ENCODE peak calls at places on chromosome 3, in ten cellular contexts. X is tibial artery, R is A549, I is WERI-Rb-1, N is GM12865, Q is BJ, M is K562, G is H9, F is pancreas, P is colonic mucosa. U is an unnamed sample.

GRCh38 chr3:156371683-156372082 is 183.2 kb downstream of the SSR3 start:
- DNase-seq in X (no peak), R (no peak), I (no peak), N (no peak), Q (no peak), M (no peak), G (no peak), F (no peak), P (no peak), U (no peak)

GRCh38 chr3:45480218-45480617 is 91.8 kb downstream of the LARS2 start:
- DNase-seq in X (no peak), R (no peak), I (no peak), N (no peak), Q (no peak), M (no peak), G (no peak), F (no peak), P (peak), U (no peak)

GRCh38 chr3:14391033-14391432 is 11.4 kb upstream of the SLC6A6 start:
- DNase-seq in X (peak), R (peak), I (no peak), N (no peak), Q (peak), M (peak), G (no peak), F (no peak), P (no peak), U (no peak)

GRCh38 chr3:8996681-8997121 is 33.4 kb upstream of the RAD18 start:
- DNase-seq in X (peak), R (no peak), I (no peak), N (no peak), Q (peak), M (no peak), G (peak), F (peak), P (no peak), U (peak)

GRCh38 chr3:57966823-57967222 is 41.4 kb upstream of the FLNB start:
- DNase-seq in X (no peak), R (no peak), I (no peak), N (no peak), Q (no peak), M (no peak), G (no peak), F (no peak), P (no peak), U (no peak)

GRCh38 chr3:52428151-52429005 is 16.5 kb downstream of the SEMA3G start:
- DNase-seq in X (peak), R (peak), I (peak), N (peak), Q (peak), M (peak), G (peak), F (peak), P (peak), U (peak)

GRCh38 chr3:76824658-76825310 is 215.1 kb upstream of the ROBO2 start:
- DNase-seq in X (no peak), R (no peak), I (no peak), N (no peak), Q (no peak), M (no peak), G (no peak), F (no peak), P (no peak), U (no peak)

GRCh38 chr3:123818324-123818920 is 65.7 kb downstream of the MYLK start:
- DNase-seq in X (no peak), R (no peak), I (no peak), N (no peak), Q (no peak), M (no peak), G (no peak), F (no peak), P (no peak), U (no peak)

GRCh38 chr3:16485024-16485992 is 28.2 kb downstream of the RFTN1 start:
- DNase-seq in X (no peak), R (no peak), I (no peak), N (no peak), Q (no peak), M (no peak), G (no peak), F (no peak), P (no peak), U (no peak)

GRCh38 chr3:132785292-132785691 is 63.1 kb upstream of the NPHP3 start:
- DNase-seq in X (no peak), R (no peak), I (no peak), N (no peak), Q (peak), M (no peak), G (no peak), F (no peak), P (no peak), U (no peak)

GRCh38 chr3:99577160-99577559 is 61.2 kb upstream of the COL8A1 start:
- DNase-seq in X (no peak), R (no peak), I (no peak), N (no peak), Q (no peak), M (no peak), G (no peak), F (no peak), P (no peak), U (no peak)

GRCh38 chr3:32077260-32078084 is 28.9 kb upstream of the GPD1L start:
- DNase-seq in X (no peak), R (no peak), I (no peak), N (no peak), Q (no peak), M (peak), G (no peak), F (no peak), P (peak), U (no peak)

GRCh38 chr3:37765591-37766219 is 96.0 kb upstream of the CTDSPL start:
- DNase-seq in X (peak), R (no peak), I (no peak), N (no peak), Q (no peak), M (peak), G (no peak), F (peak), P (no peak), U (no peak)

GRCh38 chr3:43867673-43868072 is 176.9 kb downstream of the ABHD5 start:
- DNase-seq in X (no peak), R (peak), I (no peak), N (no peak), Q (peak), M (no peak), G (peak), F (no peak), P (no peak), U (no peak)

GRCh38 chr3:24952388-24952787 is 457.7 kb upstream of the THRB start:
- DNase-seq in X (no peak), R (no peak), I (no peak), N (no peak), Q (no peak), M (no peak), G (peak), F (no peak), P (no peak), U (no peak)

GRCh38 chr3:8848696-8849131 is 79.3 kb upstream of the OXTR start:
- DNase-seq in X (no peak), R (no peak), I (no peak), N (no peak), Q (no peak), M (no peak), G (no peak), F (no peak), P (no peak), U (no peak)

GRCh38 chr3:54146383-54147239 is 24.3 kb downstream of the CACNA2D3 start:
- DNase-seq in X (no peak), R (peak), I (peak), N (peak), Q (no peak), M (peak), G (peak), F (peak), P (peak), U (peak)

GRCh38 chr3:8153778-8154177 is 347.8 kb upstream of the LMCD1 start:
- DNase-seq in X (no peak), R (no peak), I (no peak), N (no peak), Q (no peak), M (no peak), G (no peak), F (no peak), P (no peak), U (no peak)

GRCh38 chr3:119290613-119291012 is 3.6 kb upstream of the ARHGAP31 start:
- DNase-seq in X (no peak), R (no peak), I (no peak), N (no peak), Q (no peak), M (no peak), G (no peak), F (no peak), P (no peak), U (no peak)

GRCh38 chr3:157532529-157533297 is 29.5 kb upstream of the VEPH1 start:
- DNase-seq in X (no peak), R (peak), I (peak), N (peak), Q (peak), M (peak), G (peak), F (peak), P (peak), U (peak)

GRCh38 chr3:129313415-129313982 is 34.8 kb downstream of the HMCES start:
- DNase-seq in X (peak), R (no peak), I (peak), N (peak), Q (no peak), M (no peak), G (no peak), F (peak), P (no peak), U (no peak)

GRCh38 chr3:129315386-129315991 is 36.8 kb downstream of the HMCES start:
- DNase-seq in X (peak), R (peak), I (peak), N (peak), Q (no peak), M (no peak), G (no peak), F (peak), P (peak), U (no peak)

GRCh38 chr3:129316121-129317013 is 37.7 kb downstream of the HMCES start:
- DNase-seq in X (peak), R (peak), I (peak), N (peak), Q (no peak), M (peak), G (peak), F (peak), P (peak), U (peak)

GRCh38 chr3:129313983-129314756 is 35.5 kb downstream of the HMCES start:
- DNase-seq in X (peak), R (peak), I (peak), N (no peak), Q (no peak), M (no peak), G (peak), F (peak), P (no peak), U (no peak)

GRCh38 chr3:129314757-129315385 is 36.2 kb downstream of the HMCES start:
- DNase-seq in X (peak), R (peak), I (peak), N (peak), Q (peak), M (peak), G (peak), F (peak), P (peak), U (peak)
- TF ChIP-seq CTCF in X (no peak), R (no peak), I (peak), N (no peak), Q (peak), M (peak), G (peak), F (no peak), P (no peak), U (no peak)

GRCh38 chr3:40930131-40930538 is 269.2 kb upstream of the CTNNB1 start:
- DNase-seq in X (no peak), R (no peak), I (peak), N (peak), Q (no peak), M (no peak), G (no peak), F (peak), P (no peak), U (no peak)
- TF ChIP-seq CTCF in X (no peak), R (no peak), I (peak), N (no peak), Q (no peak), M (peak), G (peak), F (no peak), P (no peak), U (no peak)

DNA sequence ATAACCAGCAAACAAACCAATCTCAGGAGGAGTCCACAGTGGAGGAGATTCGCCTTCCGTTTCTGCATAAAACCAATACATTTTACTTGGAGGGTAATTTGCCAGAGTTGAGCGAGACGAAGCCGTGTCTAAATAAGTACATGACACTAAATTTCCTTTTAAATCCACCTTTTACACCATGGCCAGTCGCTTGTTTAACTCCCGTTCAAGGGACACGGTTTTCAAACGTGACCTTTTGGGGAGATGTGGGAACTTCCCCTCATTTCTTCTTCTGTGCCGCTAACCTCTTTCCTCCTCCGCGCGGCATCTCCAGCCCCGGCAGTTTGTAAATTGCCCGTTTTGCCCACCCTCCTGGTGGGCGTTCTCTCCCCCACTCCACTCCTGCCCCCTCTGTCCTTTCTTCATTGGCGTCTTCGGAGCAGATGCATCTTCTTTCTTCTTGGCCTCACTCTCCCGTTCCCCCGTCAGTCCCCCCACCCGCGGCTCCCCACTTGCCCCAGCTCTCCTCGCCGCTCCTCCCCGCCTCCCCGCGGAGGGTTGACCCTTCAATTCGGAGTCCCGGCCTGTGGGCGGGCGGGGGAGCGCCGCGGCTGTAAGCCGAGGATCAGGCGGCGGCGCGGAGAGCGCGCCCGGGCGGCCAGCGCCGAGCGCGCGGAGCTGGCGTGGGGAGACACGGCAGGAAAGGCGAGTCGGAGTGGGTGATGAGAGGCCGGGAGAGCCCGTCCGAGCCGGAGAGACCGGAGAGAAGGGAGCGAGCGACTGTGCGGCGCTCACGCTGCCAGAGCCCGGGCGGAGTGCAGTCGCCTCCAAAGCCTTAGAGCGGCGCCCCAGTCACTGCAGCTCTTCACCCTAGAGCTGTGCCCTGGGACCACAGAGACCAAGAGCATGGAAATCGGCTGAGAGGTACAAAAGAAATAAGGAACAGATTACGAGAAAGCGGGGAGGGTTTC is at the start of gene NLGN1:
- DNase-seq in X (peak), R (no peak), I (peak), N (no peak), Q (no peak), M (no peak), G (peak), F (peak), P (peak), U (peak)
- TF ChIP-seq CTCF in X (no peak), R (no peak), I (peak), N (no peak), Q (peak), M (no peak), G (peak), F (no peak), P (no peak), U (no peak)

DNA sequence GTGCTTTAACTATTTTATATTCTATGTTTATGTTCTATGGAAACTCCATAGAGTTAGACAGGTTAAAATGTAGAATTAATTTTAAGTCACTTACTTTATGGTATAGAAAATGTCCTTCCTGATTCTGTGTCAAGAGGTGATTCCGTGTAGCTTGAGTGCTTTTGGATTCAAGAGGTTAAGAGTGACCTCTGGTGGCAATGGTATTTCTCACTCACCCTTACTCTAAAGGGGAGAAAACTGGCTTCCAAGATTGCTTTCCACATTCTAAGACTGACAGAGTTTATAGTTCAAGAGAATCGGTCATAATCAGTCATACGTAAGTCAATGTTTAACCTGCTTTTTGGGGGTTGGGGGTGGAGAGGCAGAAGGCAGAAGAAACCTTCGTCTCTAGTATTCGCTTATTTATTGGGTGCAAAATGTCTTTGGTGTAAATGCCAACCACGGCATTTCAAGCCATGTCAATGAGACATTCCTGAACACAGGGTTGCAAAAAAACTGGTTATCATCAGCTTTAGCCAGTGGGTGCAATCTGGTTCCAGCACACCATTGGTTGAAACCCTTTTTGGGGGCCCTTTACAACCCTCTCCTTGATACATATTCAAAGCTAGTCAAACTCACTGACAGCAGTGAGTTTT is 92.0 kb upstream of the VGLL3 start:
- DNase-seq in X (no peak), R (peak), I (peak), N (peak), Q (no peak), M (peak), G (peak), F (peak), P (peak), U (peak)
- TF ChIP-seq CTCF in X (peak), R (peak), I (peak), N (peak), Q (peak), M (peak), G (peak), F (peak), P (no peak), U (no peak)

GRCh38 chr3:172167892-172168648 is 128.7 kb downstream of the FNDC3B start:
- DNase-seq in X (no peak), R (no peak), I (no peak), N (no peak), Q (no peak), M (no peak), G (no peak), F (no peak), P (no peak), U (no peak)
- TF ChIP-seq CTCF in X (no peak), R (no peak), I (no peak), N (no peak), Q (no peak), M (no peak), G (no peak), F (no peak), P (no peak), U (no peak)

GRCh38 chr3:67357610-67358458 is 296.6 kb downstream of the SUCLG2 start:
- DNase-seq in X (no peak), R (peak), I (peak), N (peak), Q (no peak), M (peak), G (peak), F (no peak), P (no peak), U (peak)
- TF ChIP-seq CTCF in X (no peak), R (peak), I (peak), N (peak), Q (peak), M (peak), G (peak), F (peak), P (peak), U (peak)

U was measured in endothelial cell.